ENCODE peak calls at places on chromosomes 12 and 14, in six cellular contexts. O is stomach, G is A549, V is HepG2, C is tibial nerve, H is suprapubic skin. M is an unnamed sample.

GRCh38 chr12:80269953-80270552 is 170.7 kb downstream of the OTOGL start:
- DNase-seq in O (no peak), C (no peak), H (no peak), V (peak), G (peak), M (no peak)

GRCh38 chr12:33771889-33772288 is 250.4 kb upstream of the ALG10 start:
- DNase-seq in V (no peak), O (no peak), H (no peak), G (no peak), C (no peak), M (no peak)

GRCh38 chr12:128753438-128753837 is 70.3 kb downstream of the SLC15A4 start:
- DNase-seq in V (no peak), O (no peak), H (no peak), C (no peak), G (no peak), M (no peak)

GRCh38 chr12:636632-637031 is 26.6 kb downstream of the NINJ2 start:
- DNase-seq in O (no peak), H (no peak), V (no peak), C (no peak), G (no peak), M (no peak)

GRCh38 chr12:14283489-14284144 is 81.9 kb upstream of the ATF7IP start:
- DNase-seq in V (no peak), H (no peak), O (no peak), C (no peak), G (no peak), M (no peak)

GRCh38 chr14:78758333-78758732 is 588.2 kb downstream of the NRXN3 start:
- DNase-seq in G (peak), V (peak), O (no peak), C (no peak), H (no peak), M (no peak)

GRCh38 chr14:68790656-68791077 is 2.2 kb downstream of the ZFP36L1 start:
- DNase-seq in H (no peak), C (no peak), O (peak), V (no peak), G (no peak), M (peak)

GRCh38 chr14:88929656-88930436 is 105.4 kb downstream of the TTC8 start:
- DNase-seq in H (no peak), G (no peak), V (peak), O (no peak), C (no peak), M (no peak)

GRCh38 chr12:89470741-89471504 is 53.7 kb downstream of the GALNT4 start:
- DNase-seq in O (no peak), H (no peak), V (peak), C (no peak), G (peak), M (no peak)

GRCh38 chr14:81269100-81269978 is 48.6 kb upstream of the GTF2A1 start:
- DNase-seq in H (no peak), C (no peak), G (peak), O (no peak), V (peak), M (no peak)

GRCh38 chr14:97943619-97944018 is 1146.4 kb downstream of the VRK1 start:
- DNase-seq in C (no peak), G (no peak), H (no peak), V (no peak), O (no peak), M (no peak)

GRCh38 chr12:47811070-47811391 is 8.7 kb downstream of the HDAC7 start:
- DNase-seq in O (no peak), H (no peak), C (no peak), V (no peak), G (no peak), M (no peak)

GRCh38 chr14:21668377-21668776 is 5.2 kb downstream of the OR4E1 start:
- DNase-seq in H (no peak), O (no peak), G (no peak), C (no peak), V (peak), M (no peak)

GRCh38 chr12:1453801-1454200 is 140.6 kb downstream of the FBXL14 start:
- DNase-seq in O (no peak), G (no peak), C (no peak), V (no peak), H (no peak), M (no peak)

GRCh38 chr12:6724409-6724797 is 557 bp downstream of the COPS7A start:
- DNase-seq in C (no peak), V (peak), G (no peak), O (peak), H (no peak), M (peak)

GRCh38 chr12:116591608-116592115 is 32.5 kb downstream of the MAP1LC3B2 start:
- DNase-seq in G (no peak), C (no peak), H (no peak), V (no peak), O (no peak), M (no peak)

GRCh38 chr12:120428597-120429206 is 9.2 kb upstream of the COX6A1 start:
- DNase-seq in V (no peak), G (no peak), H (no peak), O (no peak), C (no peak), M (no peak)

GRCh38 chr12:25482637-25483036 is 70.4 kb downstream of the LMNTD1 start:
- DNase-seq in G (no peak), C (no peak), V (no peak), O (no peak), H (no peak), M (no peak)

GRCh38 chr12:25477217-25477616 is 75.9 kb downstream of the LMNTD1 start:
- DNase-seq in O (no peak), C (no peak), V (no peak), G (no peak), H (no peak), M (no peak)

DNA sequence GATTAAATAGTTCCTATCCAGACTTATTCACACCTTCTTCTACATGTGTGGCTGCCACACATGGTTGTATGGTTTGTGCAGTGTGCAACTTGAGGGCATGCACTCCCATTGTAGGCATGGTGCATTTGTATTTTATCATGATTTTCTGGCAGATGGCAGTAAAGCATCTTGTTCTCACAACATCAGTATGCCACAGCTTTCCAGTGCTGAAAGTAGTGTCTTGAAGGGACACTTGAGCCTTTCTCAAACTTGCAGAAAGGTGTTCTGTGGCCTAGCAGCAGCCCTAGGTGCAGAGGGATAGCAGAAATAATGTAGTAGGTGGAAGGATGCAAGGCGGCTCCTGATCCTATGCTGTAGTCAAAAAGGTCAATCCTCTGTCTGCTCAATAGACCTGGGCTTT is 72.9 kb downstream of the LMNTD1 start:
- DNase-seq in H (no peak), C (no peak), V (no peak), G (no peak), O (no peak), M (no peak)
- TF ChIP-seq EP300 in H (no peak), C (no peak), V (no peak), G (no peak), O (no peak), M (no peak)

DNA sequence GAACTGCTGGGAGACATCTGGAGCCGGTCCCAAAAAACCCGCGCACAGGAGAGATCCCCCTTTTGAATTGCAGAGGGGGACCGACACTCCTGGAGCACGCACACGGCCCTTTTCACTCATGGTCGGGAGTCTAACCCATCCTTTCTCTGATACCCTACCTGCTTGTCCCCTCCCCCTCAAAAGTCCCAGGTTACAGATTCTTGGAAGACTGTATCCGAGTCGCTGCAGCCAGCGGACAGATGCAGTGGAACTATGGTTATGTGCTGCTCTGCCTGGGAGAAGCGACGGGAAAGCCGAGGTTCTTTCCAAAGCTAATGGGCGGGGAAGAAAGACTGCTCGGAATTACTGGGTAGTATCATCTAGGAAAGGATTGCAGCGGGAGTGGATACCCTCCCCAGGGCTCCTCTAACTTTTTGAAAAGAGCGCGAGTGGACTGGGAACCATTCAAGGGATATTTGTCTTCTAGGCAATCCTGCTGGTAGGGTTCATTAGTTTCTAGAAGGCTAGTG is 1.5 kb downstream of the PTHLH start:
- DNase-seq in C (no peak), V (no peak), G (no peak), O (no peak), H (no peak), M (no peak)
- H3K4me3 ChIP-seq in C (no peak), V (peak), G (peak), O (peak), H (peak), M (no peak)

DNA sequence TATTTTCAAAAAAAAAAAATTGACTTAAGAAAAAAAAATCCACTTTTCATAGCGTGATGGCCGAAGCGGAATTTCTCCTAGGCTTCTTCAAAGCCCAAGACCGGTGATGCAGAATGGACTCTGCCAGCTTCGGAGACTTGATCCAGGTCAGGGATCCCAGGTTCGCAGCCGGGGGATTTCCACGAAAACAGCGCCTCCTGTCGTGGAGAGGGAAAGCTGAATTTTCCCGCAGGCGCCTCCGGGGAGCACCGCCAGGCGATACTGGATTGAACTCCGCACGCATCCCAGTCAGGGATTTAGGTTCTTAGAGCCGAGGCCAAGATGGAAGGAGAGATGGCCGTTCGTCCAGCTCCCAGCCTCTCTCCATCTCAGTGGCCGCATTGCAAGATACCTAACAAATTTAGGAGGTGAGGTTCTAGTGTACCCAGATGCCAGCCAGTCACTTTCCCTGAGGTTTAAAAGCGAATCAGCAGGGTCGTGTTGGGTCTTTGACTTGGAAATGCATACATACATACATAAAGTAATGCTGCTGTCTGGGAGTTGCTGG is 2.2 kb downstream of the TTC6 start:
- DNase-seq in H (peak), V (no peak), G (no peak), C (no peak), O (peak), M (peak)
- TF ChIP-seq CTCF in H (no peak), V (peak), G (peak), C (no peak), O (no peak), M (no peak)

GRCh38 chr12:95088339-95088738 is 14.9 kb upstream of the NR2C1 start:
- DNase-seq in O (no peak), C (no peak), H (no peak), V (no peak), G (no peak), M (no peak)
- TF ChIP-seq EP300 in O (no peak), C (no peak), H (no peak), V (no peak), G (no peak), M (no peak)

DNA sequence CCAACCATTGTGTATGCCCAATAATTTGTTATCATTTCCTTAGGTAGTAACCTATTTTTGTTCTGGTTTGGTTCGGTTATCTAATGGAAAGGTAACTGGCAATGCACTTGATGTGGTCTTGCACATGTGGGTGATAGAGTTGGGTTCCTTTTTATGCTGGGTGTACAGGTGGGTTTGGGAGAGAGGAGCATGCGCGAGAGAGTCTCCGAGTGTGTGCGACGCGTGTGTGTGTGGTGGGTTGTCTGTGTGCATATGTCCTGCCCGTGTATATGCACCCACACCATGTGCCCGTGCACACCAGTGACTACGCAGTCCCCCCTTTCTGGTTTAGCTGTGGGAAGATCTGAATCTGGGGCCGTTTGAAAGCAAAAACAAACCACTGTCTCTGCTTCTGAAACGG is 102.6 kb upstream of the FKBP4 start:
- DNase-seq in O (no peak), V (no peak), H (no peak), G (no peak), C (no peak), M (no peak)
- H3K4me3 ChIP-seq in O (peak), V (no peak), H (peak), G (peak), C (no peak), M (peak)

GRCh38 chr14:100670017-100670974 is 56.4 kb upstream of the DLK1 start:
- DNase-seq in C (no peak), V (no peak), O (no peak), G (no peak), H (no peak), M (no peak)
- TF ChIP-seq CTCF in C (no peak), V (no peak), O (no peak), G (no peak), H (no peak), M (no peak)

GRCh38 chr14:83533734-83534133 is 1996.2 kb upstream of the FLRT2 start:
- DNase-seq in O (no peak), G (no peak), H (no peak), V (no peak), C (no peak), M (no peak)
- TF ChIP-seq EP300 in O (no peak), G (no peak), H (no peak), V (no peak), C (no peak), M (no peak)

DNA sequence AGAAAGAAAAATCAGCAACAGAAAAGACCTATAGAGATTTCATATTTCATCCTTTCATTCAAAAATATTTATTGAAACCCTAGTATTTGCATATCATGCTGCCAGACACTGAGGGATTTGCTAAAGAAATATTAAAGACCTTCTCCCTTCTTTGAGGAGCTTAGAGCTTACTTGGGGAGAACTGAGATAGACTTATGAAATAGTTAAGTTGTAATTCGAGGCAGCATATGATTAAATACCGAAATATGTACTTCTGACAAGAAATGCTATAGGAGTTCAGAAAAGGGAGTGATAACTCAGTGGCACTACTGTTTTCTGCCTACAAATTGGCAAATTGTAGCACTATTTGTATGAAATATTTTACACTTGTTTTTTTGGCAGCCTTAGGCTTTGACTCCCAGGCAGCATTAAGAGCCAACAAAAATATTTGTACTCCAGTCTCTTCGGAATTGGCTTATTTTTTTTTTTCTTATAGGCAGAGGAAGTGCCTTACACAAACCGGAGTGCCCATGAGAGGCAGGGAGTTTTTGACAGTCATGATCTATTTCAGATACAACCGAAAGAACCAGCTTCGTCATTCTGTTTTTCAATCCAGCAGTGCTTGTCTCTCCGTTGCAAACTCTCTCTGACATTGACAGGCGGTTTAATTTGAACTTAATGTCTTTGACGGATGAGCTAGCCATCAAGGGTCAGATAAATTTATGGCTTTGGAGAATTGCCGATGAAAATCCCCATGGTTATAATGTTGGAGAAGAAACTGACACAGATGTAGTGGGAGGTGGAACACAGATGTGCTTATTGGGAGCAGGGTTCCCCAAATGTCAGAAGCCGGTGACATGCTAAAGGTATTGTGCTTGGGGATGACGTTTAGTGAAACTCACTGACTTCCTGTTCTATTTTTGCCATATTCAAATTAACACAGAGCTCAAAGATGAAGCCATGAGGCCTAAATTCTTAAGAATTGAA is 59.4 kb downstream of the PLXNC1 start:
- DNase-seq in G (no peak), H (no peak), O (no peak), C (no peak), V (no peak), M (no peak)
- H3K4me3 ChIP-seq in G (no peak), H (no peak), O (peak), C (no peak), V (no peak), M (peak)

M was measured in upper lobe of left lung.